ENCODE peak calls at places on chromosomes 2 and 18, in seven cellular contexts. Z is Peyer's patch, S is HepG2, V is breast epithelium, X is right lobe of liver, H is heart left ventricle, M is tibial nerve. T is an unnamed sample.

GRCh38 chr18:40470753-40471152 is 1484.3 kb upstream of the PIK3C3 start:
- DNase-seq in M (no peak), V (no peak), S (no peak), H (no peak), X (no peak), Z (no peak), T (no peak)

GRCh38 chr2:46091961-46092667 is 205.1 kb upstream of the EPAS1 start:
- DNase-seq in V (no peak), S (no peak), X (no peak), H (no peak), M (no peak), Z (no peak), T (no peak)

GRCh38 chr18:38241736-38242135 is 676.1 kb upstream of the CELF4 start:
- DNase-seq in S (no peak), Z (no peak), V (no peak), M (no peak), H (no peak), X (no peak), T (no peak)

GRCh38 chr2:192288290-192288689 is 93.6 kb upstream of the TMEFF2 start:
- DNase-seq in S (no peak), V (no peak), H (no peak), X (no peak), M (no peak), Z (no peak), T (no peak)

GRCh38 chr2:39158351-39158750 is 37.5 kb upstream of the SOS1 start:
- DNase-seq in X (no peak), S (no peak), Z (no peak), M (no peak), H (no peak), V (no peak), T (no peak)

GRCh38 chr18:27483266-27483665 is 298.2 kb upstream of the CHST9 start:
- DNase-seq in H (no peak), S (no peak), Z (no peak), X (no peak), M (no peak), V (no peak), T (no peak)

GRCh38 chr18:50902797-50903196 is 23.9 kb downstream of the ME2 start:
- DNase-seq in Z (no peak), X (no peak), V (no peak), H (no peak), S (peak; percentile 70), M (no peak), T (no peak)

GRCh38 chr2:223051580-223052375 is at the start of gene KCNE4:
- DNase-seq in X (no peak), Z (no peak), V (no peak), M (no peak), S (no peak), H (peak; percentile 39), T (no peak)

GRCh38 chr18:44870631-44871502 is 190.2 kb downstream of the SETBP1 start:
- DNase-seq in M (no peak), V (no peak), S (no peak), H (no peak), X (no peak), Z (no peak), T (no peak)

GRCh38 chr2:27720004-27720551 is 51.4 kb upstream of the MRPL33 start:
- DNase-seq in X (no peak), M (no peak), H (no peak), Z (peak; percentile 58), V (no peak), S (peak; percentile 54), T (peak; percentile 66)

GRCh38 chr18:67531929-67532328 is 15.4 kb upstream of the DSEL start:
- DNase-seq in Z (no peak), S (no peak), M (no peak), V (no peak), X (no peak), H (no peak), T (no peak)
- TF ChIP-seq CTCF in Z (no peak), S (no peak), M (no peak), V (no peak), X (no peak), H (no peak), T (no peak)

GRCh38 chr2:217827430-217828201 is 175.2 kb downstream of the TNS1 start:
- DNase-seq in M (no peak), X (peak; percentile 57), H (peak; percentile 75), Z (no peak), V (no peak), S (no peak), T (peak; percentile 57)
- TF ChIP-seq POLR2A in M (no peak), X (no peak), H (no peak), Z (no peak), V (no peak), S (no peak), T (no peak)

GRCh38 chr2:65069425-65069824 is 13.2 kb downstream of the CEP68 start:
- DNase-seq in Z (no peak), X (no peak), V (no peak), M (no peak), H (no peak), S (no peak), T (no peak)

GRCh38 chr2:65064728-65065552 is 8.7 kb downstream of the CEP68 start:
- DNase-seq in M (peak; percentile 26), S (peak; percentile 36), V (peak; percentile 50), H (peak; percentile 45), X (no peak), Z (peak; percentile 75), T (no peak)

GRCh38 chr2:65070172-65070830 is 14.1 kb downstream of the CEP68 start:
- DNase-seq in M (no peak), X (no peak), Z (peak; percentile 81), V (peak; percentile 53), S (peak; percentile 84), H (no peak), T (no peak)

GRCh38 chr2:65070856-65071255 is 14.6 kb downstream of the CEP68 start:
- DNase-seq in Z (no peak), H (no peak), M (no peak), X (no peak), S (no peak), V (no peak), T (no peak)

DNA sequence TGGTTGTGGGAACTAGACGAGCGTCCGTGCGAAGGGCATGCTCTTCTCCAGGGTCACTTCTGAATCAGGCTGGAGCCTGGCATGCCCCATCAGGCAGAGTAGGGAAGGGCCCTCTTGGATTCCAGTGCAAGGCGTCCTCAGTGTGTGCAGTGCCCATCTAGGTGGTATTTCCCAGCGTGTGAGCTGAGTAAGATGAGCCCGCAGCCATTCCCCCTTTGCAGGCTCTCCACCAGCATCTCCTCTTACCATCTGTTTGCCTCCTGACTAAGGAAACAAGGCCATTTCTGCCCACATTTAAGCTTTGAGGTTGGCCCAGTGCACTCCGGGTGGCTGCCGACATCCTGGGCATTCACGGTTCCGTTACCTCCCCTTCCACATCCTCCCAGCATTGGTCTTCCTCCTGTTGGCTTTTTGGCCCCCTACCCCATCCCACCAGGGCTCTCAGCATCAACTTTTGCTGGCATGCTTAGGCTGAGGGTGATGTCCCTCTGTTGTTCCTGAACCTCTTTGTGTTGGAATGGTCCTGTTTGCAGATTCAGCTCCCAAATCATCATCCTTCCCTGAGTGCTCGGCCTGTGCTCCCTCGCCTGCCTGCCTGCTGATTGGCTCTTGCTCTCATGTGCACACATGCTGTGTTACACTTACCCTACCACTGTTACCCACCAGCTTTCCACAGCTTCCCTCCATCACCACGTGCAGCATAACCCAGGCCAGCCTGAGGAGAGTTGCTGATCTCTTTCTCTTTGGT is 11.8 kb downstream of the CEP68 start:
- DNase-seq in S (no peak), Z (no peak), V (no peak), X (no peak), H (no peak), M (no peak), T (no peak)
- H3K4me1 ChIP-seq in S (peaks cover 60% of the 10 kb centered on the region), Z (no peaks in the 10 kb centered on the region), V (peaks cover 8% of the 10 kb centered on the region), X (peaks cover 22% of the 10 kb centered on the region), H (peaks cover 90% of the 10 kb centered on the region), M (peaks cover 24% of the 10 kb centered on the region), T (peaks cover 56% of the 10 kb centered on the region)

DNA sequence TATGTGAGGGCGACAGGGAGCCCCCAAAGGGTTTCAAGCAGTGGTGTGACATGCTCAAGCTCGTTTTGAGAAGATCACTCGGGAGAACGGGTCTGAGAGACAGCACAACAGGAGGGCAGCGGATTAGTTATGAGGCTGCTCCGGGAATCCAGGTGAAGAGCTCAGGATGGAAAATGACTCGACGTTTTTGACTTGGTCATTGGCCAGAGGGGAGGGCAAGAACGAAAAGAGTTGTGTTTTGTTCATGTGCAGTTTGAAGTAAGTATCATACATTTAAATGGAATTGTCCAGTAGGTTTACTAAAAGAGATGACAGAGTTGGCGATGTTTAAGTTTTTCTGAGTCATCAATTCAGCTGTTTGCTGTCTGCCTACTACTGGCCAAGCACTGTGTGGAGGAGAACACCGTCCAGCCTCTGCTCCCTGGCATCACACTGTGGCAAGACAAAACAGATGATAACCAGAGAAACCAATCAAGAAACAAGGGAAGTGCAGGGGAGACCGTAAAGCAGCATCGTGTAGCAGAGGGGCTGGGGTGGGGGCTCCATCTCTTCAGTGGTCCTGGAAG is 25.3 kb upstream of the ANXA4 start:
- DNase-seq in H (no peak), S (no peak), X (no peak), V (no peak), Z (no peak), M (no peak), T (no peak)
- TF ChIP-seq CTCF in H (no peak), S (peak; percentile 11), X (no peak), V (no peak), Z (no peak), M (no peak), T (no peak)

GRCh38 chr2:200810252-200810650 is 1.5 kb upstream of the BZW1 start:
- DNase-seq in X (no peak), Z (no peak), M (no peak), V (no peak), S (peak; percentile 21), H (peak; percentile 23), T (no peak)

GRCh38 chr2:200809506-200810251 is 2.0 kb upstream of the BZW1 start:
- DNase-seq in X (no peak), H (no peak), M (no peak), V (no peak), Z (no peak), S (no peak), T (no peak)

GRCh38 chr2:200812122-200813022 is 662 bp downstream of the BZW1 start:
- DNase-seq in M (peak; percentile 52), S (peak; percentile 74), X (peak; percentile 87), V (peak; percentile 45), H (peak; percentile 79), Z (peak; percentile 88), T (peak; percentile 87)

GRCh38 chr2:200811336-200812121 is at the start of gene BZW1:
- DNase-seq in Z (peak; percentile 98), V (peak; percentile 92), H (peak; percentile 97), S (peak; percentile 95), M (peak; percentile 91), X (peak; percentile 98), T (peak; percentile 97)

GRCh38 chr2:200810967-200811335 is 759 bp upstream of the BZW1 start:
- DNase-seq in H (no peak), S (no peak), Z (no peak), M (peak; percentile 24), X (no peak), V (no peak), T (no peak)
- TF ChIP-seq POLR2A in H (peak; percentile 75), S (no peak), Z (no peak), M (no peak), X (no peak), V (no peak), T (no peak)

DNA sequence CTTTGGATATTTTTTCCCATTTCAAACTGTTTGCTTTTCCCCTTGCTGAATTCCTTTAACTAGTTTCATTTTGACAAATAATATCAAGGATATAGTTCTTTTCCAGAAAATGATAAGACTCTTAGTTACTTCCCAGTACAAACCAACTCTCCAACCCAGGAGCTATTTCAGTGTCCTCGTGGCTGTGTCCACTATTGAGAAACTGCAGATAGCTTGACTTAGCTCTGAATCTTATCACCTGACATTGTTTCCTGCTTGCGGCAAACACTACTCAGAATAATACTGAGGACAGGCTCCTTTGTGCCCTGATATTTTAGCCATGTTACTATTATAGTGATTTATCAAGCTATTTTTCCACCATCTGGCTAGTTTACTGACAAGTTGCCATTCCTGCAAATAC is 74.6 kb downstream of the KLF7 start:
- DNase-seq in Z (no peak), H (peak; percentile 36), S (no peak), V (no peak), M (no peak), X (no peak), T (peak; percentile 54)
- H3K4me1 ChIP-seq in Z (no peaks in the 10 kb centered on the region), H (peaks cover 95% of the 10 kb centered on the region), S (no peaks in the 10 kb centered on the region), V (no peaks in the 10 kb centered on the region), M (no peaks in the 10 kb centered on the region), X (no peaks in the 10 kb centered on the region), T (peaks cover 50% of the 10 kb centered on the region)

T was measured in upper lobe of left lung.